ENCODE peak calls at places on chromosomes 11 and 22, in nine cellular contexts. F is GM13977, P is B cell, S is suprapubic skin, L is neural crest cell, A is fibroblast of mammary gland, R is nephron progenitor cell, Q is H9, E is activated B cell treated with CpG ODN at 0.5 μM for 24 hours. K is an unnamed sample.

GRCh38 chr11:12175694-12176241 is 65.4 kb downstream of the MICAL2 start:
- DNase-seq in Q (no peak), L (no peak), R (no peak), E (no peak), S (no peak), P (no peak), F (no peak), A (peak), K (peak)

GRCh38 chr11:62545437-62546243 is 966 bp downstream of the AHNAK start:
- DNase-seq in L (no peak), S (peak), A (peak), F (no peak), P (peak), Q (peak), E (peak), R (peak), K (peak)

GRCh38 chr11:37597776-37598175 is 999.7 kb upstream of the RAG2 start:
- DNase-seq in L (no peak), Q (no peak), S (no peak), F (no peak), A (no peak), P (no peak), R (no peak), E (no peak), K (no peak)

GRCh38 chr11:57700425-57700824 is 11.6 kb downstream of the MED19 start:
- DNase-seq in Q (no peak), P (no peak), R (no peak), F (no peak), S (no peak), A (no peak), L (no peak), E (no peak), K (no peak)

GRCh38 chr11:13073119-13073981 is 64.2 kb downstream of the RASSF10 start:
- DNase-seq in S (no peak), F (no peak), P (no peak), E (no peak), Q (no peak), R (no peak), A (peak), L (no peak), K (peak)

GRCh38 chr11:66861051-66861773 is 4.3 kb downstream of the LRFN4 start:
- DNase-seq in F (no peak), E (no peak), R (no peak), S (no peak), P (no peak), A (no peak), L (no peak), Q (no peak), K (no peak)

GRCh38 chr11:2399488-2400068 is 972 bp upstream of the TSSC4 start:
- DNase-seq in P (no peak), S (no peak), Q (peak), A (peak), F (no peak), E (no peak), L (no peak), R (peak), K (no peak)

GRCh38 chr11:102807921-102808320 is 10.0 kb upstream of the MMP1 start:
- DNase-seq in F (no peak), R (peak), Q (peak), E (no peak), P (no peak), A (peak), L (peak), S (no peak), K (no peak)

GRCh38 chr11:81644239-81644840 is 1089.3 kb downstream of the FAM181B start:
- DNase-seq in A (peak), Q (peak), L (peak), S (no peak), R (peak), F (peak), P (no peak), E (no peak), K (no peak)

GRCh38 chr11:134587345-134587744 is 175.3 kb upstream of the B3GAT1 start:
- DNase-seq in S (peak), L (no peak), A (no peak), P (no peak), Q (peak), R (no peak), E (no peak), F (no peak), K (no peak)

GRCh38 chr11:2155511-2155910 is 5.5 kb downstream of the INS start:
- DNase-seq in E (no peak), S (no peak), L (no peak), R (no peak), F (no peak), A (no peak), Q (no peak), P (no peak), K (no peak)

GRCh38 chr11:35274909-35275807 is 136.2 kb downstream of the CD44 start:
- DNase-seq in Q (no peak), S (peak), P (no peak), F (no peak), A (no peak), R (no peak), L (no peak), E (no peak), K (no peak)

GRCh38 chr11:122344281-122344680 is 228.3 kb upstream of the BLID start:
- DNase-seq in S (no peak), L (no peak), P (no peak), A (peak), E (no peak), Q (no peak), F (no peak), R (no peak), K (peak)

GRCh38 chr11:6022954-6023353 is 7.6 kb downstream of the OR56A1 start:
- DNase-seq in F (peak), E (no peak), L (no peak), S (no peak), R (peak), A (peak), Q (no peak), P (no peak), K (no peak)

GRCh38 chr11:133064152-133064877 is 468.0 kb downstream of the OPCML start:
- DNase-seq in F (no peak), P (no peak), A (peak), Q (peak), E (no peak), R (peak), S (peak), L (peak), K (peak)

GRCh38 chr11:64355078-64355940 is 3.7 kb upstream of the RPS6KA4 start:
- DNase-seq in L (peak), R (peak), F (peak), S (no peak), E (peak), P (peak), Q (peak), A (peak), K (peak)

GRCh38 chr11:120057028-120057330 is 80.9 kb downstream of the TRIM29 start:
- DNase-seq in Q (no peak), P (no peak), E (no peak), F (no peak), L (no peak), R (no peak), S (no peak), A (no peak), K (no peak)

GRCh38 chr11:60912223-60912850 is 1.6 kb upstream of the TMEM109 start:
- DNase-seq in E (no peak), L (no peak), S (no peak), F (no peak), R (peak), A (no peak), Q (no peak), P (no peak), K (no peak)

GRCh38 chr22:22910272-22911240 is 22.9 kb downstream of the IGLL5 start:
- DNase-seq in E (no peak), S (no peak), Q (no peak), A (no peak), R (no peak), L (no peak), P (no peak), F (no peak), K (no peak)

GRCh38 chr11:1055990-1056771 is 18.5 kb upstream of the MUC2 start:
- DNase-seq in F (no peak), P (no peak), Q (no peak), E (no peak), L (no peak), S (peak), R (peak), A (no peak), K (no peak)

GRCh38 chr11:10459029-10459970 is 4.2 kb downstream of the AMPD3 start:
- DNase-seq in S (no peak), Q (peak), L (no peak), E (peak), A (no peak), P (peak), F (peak), R (no peak), K (no peak)

GRCh38 chr11:75229466-75229865 is 11.1 kb upstream of the TPBGL start:
- DNase-seq in Q (no peak), A (no peak), R (no peak), F (no peak), L (no peak), E (no peak), P (no peak), S (peak), K (no peak)

GRCh38 chr11:74417379-74417804 is 19.2 kb upstream of the PGM2L1 start:
- DNase-seq in L (no peak), S (no peak), A (peak), P (no peak), E (no peak), F (no peak), R (no peak), Q (no peak), K (no peak)

GRCh38 chr11:102849319-102849718 is 5.9 kb upstream of the MMP3 start:
- DNase-seq in R (no peak), E (no peak), P (no peak), F (no peak), A (peak), S (no peak), L (no peak), Q (no peak), K (peak)

GRCh38 chr11:29627541-29627940 is 389.3 kb downstream of the KCNA4 start:
- DNase-seq in S (no peak), R (no peak), P (no peak), Q (no peak), E (no peak), A (no peak), L (no peak), F (no peak), K (no peak)

GRCh38 chr22:43134553-43134952 is 8.6 kb downstream of the MCAT start:
- DNase-seq in S (no peak), A (no peak), P (no peak), R (no peak), Q (no peak), F (no peak), L (no peak), E (no peak), K (no peak)

GRCh38 chr22:36328635-36329216 is 59.0 kb downstream of the MYH9 start:
- DNase-seq in A (peak), E (peak), Q (no peak), L (no peak), P (peak), S (no peak), R (no peak), F (no peak), K (peak)

GRCh38 chr22:19983701-19984100 is 32.9 kb downstream of the ARVCF start:
- DNase-seq in P (no peak), R (no peak), E (no peak), L (no peak), Q (no peak), S (no peak), F (no peak), A (no peak), K (no peak)

GRCh38 chr11:63711838-63712237 is 30.5 kb downstream of the RTN3 start:
- DNase-seq in S (no peak), Q (no peak), A (no peak), P (no peak), R (no peak), L (no peak), E (no peak), F (no peak), K (no peak)

GRCh38 chr22:22110548-22111266 is 128.1 kb upstream of the TOP3B start:
- DNase-seq in S (no peak), F (peak), L (peak), R (peak), P (peak), E (peak), A (peak), Q (peak), K (peak)

GRCh38 chr22:48438791-48439559 is 1388.7 kb downstream of the BRD1 start:
- DNase-seq in E (no peak), F (no peak), P (no peak), S (no peak), L (no peak), Q (no peak), A (no peak), R (no peak), K (no peak)

GRCh38 chr22:33781396-33781795 is 138.9 kb downstream of the LARGE1 start:
- DNase-seq in A (peak), R (no peak), E (no peak), L (no peak), F (no peak), S (no peak), P (no peak), Q (no peak), K (no peak)

GRCh38 chr11:73028621-73029020 is 113.5 kb downstream of the FCHSD2 start:
- DNase-seq in A (no peak), R (no peak), L (no peak), S (no peak), Q (no peak), E (no peak), P (no peak), F (no peak), K (no peak)

GRCh38 chr11:81030186-81030585 is 1589.4 kb upstream of the TENM4 start:
- DNase-seq in L (no peak), S (no peak), A (peak), F (no peak), Q (no peak), P (no peak), E (no peak), R (no peak), K (no peak)

GRCh38 chr11:112656772-112657428 is 304.3 kb upstream of the NCAM1 start:
- DNase-seq in R (no peak), E (no peak), F (no peak), Q (no peak), L (no peak), P (no peak), S (no peak), A (peak), K (peak)

GRCh38 chr11:9459573-9460321 is 1.1 kb upstream of the ZNF143 start:
- DNase-seq in Q (no peak), R (no peak), L (peak), S (no peak), A (peak), F (peak), E (no peak), P (peak), K (peak)

GRCh38 chr22:33726294-33726711 is 194.0 kb downstream of the LARGE1 start:
- DNase-seq in A (peak), Q (no peak), R (no peak), P (no peak), F (no peak), L (no peak), S (no peak), E (no peak), K (no peak)

DNA sequence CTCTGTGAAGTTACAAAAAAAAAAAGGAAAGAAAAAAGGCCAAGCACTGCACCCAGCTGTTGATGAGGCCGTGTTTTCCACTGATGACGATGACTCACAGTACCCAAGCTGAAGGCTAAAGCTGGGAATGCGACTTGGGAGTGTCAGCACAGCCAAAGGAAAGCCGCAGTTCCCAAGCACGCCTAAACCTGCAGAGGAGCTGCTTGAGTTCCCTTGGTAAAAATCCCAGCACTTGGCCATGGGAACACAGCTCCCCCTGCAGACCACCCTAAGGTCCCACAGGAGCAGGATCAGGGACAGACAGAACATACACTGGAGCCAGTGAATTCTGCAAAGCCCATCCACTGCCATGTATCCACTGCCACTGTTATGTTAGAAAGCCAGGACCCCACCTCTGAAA is 39.9 kb downstream of the SERGEF start:
- DNase-seq in Q (peak), R (peak), F (no peak), S (no peak), E (no peak), L (peak), A (peak), P (no peak), K (peak)
- TF ChIP-seq CTCF in Q (peak), R (peak), F (peak), S (peak), E (no peak), L (peak), A (peak), P (no peak), K (peak)

GRCh38 chr11:14308114-14308896 is 50.7 kb downstream of the RRAS2 start:
- DNase-seq in R (no peak), E (no peak), P (no peak), S (no peak), F (peak), A (peak), Q (no peak), L (no peak), K (peak)

GRCh38 chr11:14308897-14309387 is 50.0 kb downstream of the RRAS2 start:
- DNase-seq in Q (no peak), E (no peak), P (no peak), A (no peak), S (no peak), R (no peak), L (no peak), F (no peak), K (no peak)

GRCh38 chr11:14304601-14305000 is 54.4 kb downstream of the RRAS2 start:
- DNase-seq in F (no peak), E (no peak), Q (no peak), R (no peak), S (no peak), P (no peak), A (no peak), L (no peak), K (no peak)

GRCh38 chr11:14305649-14306048 is 53.3 kb downstream of the RRAS2 start:
- DNase-seq in P (no peak), F (no peak), E (no peak), Q (no peak), S (no peak), R (no peak), L (no peak), A (no peak), K (no peak)

DNA sequence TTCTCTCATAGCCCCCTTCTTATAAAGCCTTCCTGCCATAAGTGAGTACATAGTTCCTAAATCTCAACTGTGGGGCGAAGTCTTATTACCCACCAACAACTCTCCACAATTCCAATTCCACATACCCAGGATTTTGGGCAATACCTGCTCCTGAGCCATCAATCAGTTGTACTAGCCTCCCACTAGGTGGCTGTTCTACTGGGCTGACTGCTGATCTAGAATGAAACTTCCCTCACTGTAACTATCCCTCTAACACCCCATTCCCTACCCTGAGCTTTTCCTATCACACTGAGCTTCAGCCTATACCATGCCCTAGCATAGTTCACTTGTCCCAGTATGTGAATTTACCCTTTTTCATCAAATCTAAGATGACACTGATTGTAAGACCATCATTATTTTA is 52.5 kb downstream of the RRAS2 start:
- DNase-seq in Q (peak), R (no peak), A (no peak), S (no peak), P (no peak), L (no peak), E (no peak), F (no peak), K (no peak)
- TF ChIP-seq CTCF in Q (peak), R (no peak), A (peak), S (no peak), P (no peak), L (no peak), E (no peak), F (peak), K (no peak)

DNA sequence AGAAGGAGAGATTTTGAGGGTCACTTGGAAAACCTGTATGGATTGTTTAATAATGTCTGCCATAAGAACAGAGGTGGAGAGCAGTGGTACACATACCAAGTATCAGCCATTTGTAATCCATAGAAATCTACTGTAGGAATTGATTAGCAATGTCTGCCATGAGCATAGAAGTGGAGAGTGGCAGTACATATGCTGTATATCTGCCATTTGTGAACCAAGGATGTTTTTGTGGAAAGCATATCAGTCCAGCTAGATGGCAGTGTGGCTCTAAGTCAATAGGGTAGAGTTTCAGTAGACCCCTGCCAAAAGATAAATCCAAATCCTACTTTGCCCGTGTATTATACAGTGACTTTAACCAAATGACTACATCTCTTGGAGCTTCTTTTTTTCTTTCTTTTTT is 82.9 kb upstream of the SEZ6L start:
- DNase-seq in L (no peak), A (no peak), P (no peak), S (no peak), E (no peak), Q (no peak), R (no peak), F (no peak), K (no peak)
- TF ChIP-seq CTCF in L (no peak), A (no peak), P (no peak), S (no peak), E (no peak), Q (peak), R (no peak), F (peak), K (no peak)

GRCh38 chr11:90434858-90435257 is 212.0 kb upstream of the CHORDC1 start:
- DNase-seq in P (no peak), L (no peak), Q (no peak), S (no peak), F (no peak), A (no peak), E (no peak), R (no peak), K (no peak)
- TF ChIP-seq CTCF in P (no peak), L (peak), Q (peak), S (no peak), F (peak), A (no peak), E (no peak), R (no peak), K (no peak)

DNA sequence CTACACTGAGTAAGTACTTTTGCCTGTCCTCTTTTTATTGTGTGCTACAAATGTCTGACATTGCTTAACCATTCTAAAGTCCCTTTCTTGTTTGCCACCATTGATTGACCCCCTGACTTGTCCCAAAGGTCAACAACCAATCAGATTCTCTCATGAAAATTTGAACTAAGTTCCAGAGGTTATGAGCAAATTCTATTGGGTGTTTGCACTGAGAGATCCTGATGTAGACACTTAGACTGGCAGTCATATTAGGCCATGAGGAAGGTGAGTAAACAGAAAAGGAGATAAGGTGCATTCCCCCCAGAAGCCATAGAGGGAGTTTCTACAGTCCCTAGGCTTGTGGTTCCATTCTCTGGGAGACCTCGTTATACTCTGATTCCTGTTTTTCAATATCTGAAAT is 101.3 kb upstream of the E2F8 start:
- DNase-seq in P (no peak), R (no peak), L (no peak), S (no peak), A (no peak), F (no peak), Q (no peak), E (no peak), K (no peak)
- TF ChIP-seq CTCF in P (no peak), R (no peak), L (no peak), S (no peak), A (no peak), F (no peak), Q (no peak), E (no peak), K (no peak)

GRCh38 chr22:41612626-41613025 is 8.2 kb downstream of the DESI1 start:
- DNase-seq in Q (no peak), E (no peak), L (no peak), A (no peak), F (no peak), S (no peak), P (no peak), R (no peak), K (no peak)
- TF ChIP-seq CTCF in Q (no peak), E (no peak), L (no peak), A (no peak), F (no peak), S (no peak), P (no peak), R (no peak), K (no peak)

K was measured in foreskin fibroblast.